ENCODE peak calls at places on chromosomes 2 and 18, in four cellular contexts. G, O, E and B are unnamed samples.

GRCh38 chr2:234267534-234267933 is 217.0 kb downstream of the SPP2 start:
- DNase-seq in G (no peak), O (no peak), E (no peak), B (no peak)

GRCh38 chr2:233285921-233286320 is 21.7 kb upstream of the SAG start:
- DNase-seq in G (peak; percentile 53), O (no peak), E (no peak), B (no peak)

GRCh38 chr2:207734264-207734635 is 22.8 kb downstream of the CCNYL1 start:
- DNase-seq in G (peak; percentile 61), O (peak; percentile 25), E (no peak), B (peak; percentile 25)

GRCh38 chr18:48671561-48671945 is 132.7 kb downstream of the CTIF start:
- DNase-seq in G (no peak), O (no peak), E (no peak), B (no peak)

GRCh38 chr2:170818294-170819104 is 1.8 kb downstream of the GAD1 start:
- DNase-seq in G (no peak), O (no peak), E (no peak), B (no peak)

GRCh38 chr2:136210822-136211221 is 92.9 kb upstream of the CXCR4 start:
- DNase-seq in G (no peak), O (no peak), E (no peak), B (no peak)

GRCh38 chr18:74373428-74373827 is 57.8 kb downstream of the C18orf63 start:
- DNase-seq in G (no peak), O (no peak), E (no peak), B (no peak)

GRCh38 chr2:232214053-232214452 is 164.5 kb upstream of the ALPP start:
- DNase-seq in G (peak; percentile 57), O (no peak), E (no peak), B (no peak)

GRCh38 chr18:22284581-22285230 is 115.3 kb downstream of the GATA6 start:
- DNase-seq in G (no peak), O (no peak), E (no peak), B (no peak)

GRCh38 chr2:107719781-107720180 is 106.9 kb upstream of the RGPD4 start:
- DNase-seq in G (no peak), O (no peak), E (no peak), B (no peak)

GRCh38 chr2:30276455-30276911 is 45.1 kb downstream of the LBH start:
- DNase-seq in G (no peak), O (no peak), E (no peak), B (no peak)

GRCh38 chr2:68839260-68839833 is 31.9 kb downstream of the BMP10 start:
- DNase-seq in G (no peak), O (peak; percentile 62), E (peak; percentile 27), B (peak; percentile 27)

GRCh38 chr2:175233135-175233719 is 51.7 kb upstream of the ATP5MC3 start:
- DNase-seq in G (peak; percentile 89), O (no peak), E (no peak), B (no peak)

GRCh38 chr18:75101916-75102315 is 107.0 kb downstream of the PTGR3 start:
- DNase-seq in G (no peak), O (no peak), E (no peak), B (no peak)

GRCh38 chr18:55115606-55116005 is 156.3 kb upstream of the CCDC68 start:
- DNase-seq in G (peak; percentile 32), O (no peak), E (no peak), B (no peak)

GRCh38 chr2:172739651-172740050 is 4.0 kb downstream of the RAPGEF4 start:
- DNase-seq in G (no peak), O (no peak), E (no peak), B (no peak)

GRCh38 chr2:171824086-171824485 is 70.0 kb downstream of the SLC25A12 start:
- DNase-seq in G (peak; percentile 54), O (no peak), E (no peak), B (no peak)

GRCh38 chr2:188975497-188976102 is 1.4 kb downstream of the COL3A1 start:
- DNase-seq in G (peak; percentile 93), O (peak; percentile 1), E (no peak), B (no peak)

GRCh38 chr2:60861736-60862135 is 19.6 kb upstream of the REL start:
- DNase-seq in G (no peak), O (no peak), E (no peak), B (no peak)

GRCh38 chr18:9743200-9744016 is 35.3 kb downstream of the RAB31 start:
- DNase-seq in G (peak; percentile 98), O (peak; percentile 92), E (peak; percentile 73), B (peak; percentile 30)

GRCh38 chr18:9740076-9740475 is 32.0 kb downstream of the RAB31 start:
- DNase-seq in G (no peak), O (no peak), E (no peak), B (no peak)

GRCh38 chr18:9741461-9741820 is 33.3 kb downstream of the RAB31 start:
- DNase-seq in G (no peak), O (no peak), E (no peak), B (no peak)

GRCh38 chr18:9742588-9743131 is 34.6 kb downstream of the RAB31 start:
- DNase-seq in G (peak; percentile 36), O (peak; percentile 54), E (no peak), B (no peak)

DNA sequence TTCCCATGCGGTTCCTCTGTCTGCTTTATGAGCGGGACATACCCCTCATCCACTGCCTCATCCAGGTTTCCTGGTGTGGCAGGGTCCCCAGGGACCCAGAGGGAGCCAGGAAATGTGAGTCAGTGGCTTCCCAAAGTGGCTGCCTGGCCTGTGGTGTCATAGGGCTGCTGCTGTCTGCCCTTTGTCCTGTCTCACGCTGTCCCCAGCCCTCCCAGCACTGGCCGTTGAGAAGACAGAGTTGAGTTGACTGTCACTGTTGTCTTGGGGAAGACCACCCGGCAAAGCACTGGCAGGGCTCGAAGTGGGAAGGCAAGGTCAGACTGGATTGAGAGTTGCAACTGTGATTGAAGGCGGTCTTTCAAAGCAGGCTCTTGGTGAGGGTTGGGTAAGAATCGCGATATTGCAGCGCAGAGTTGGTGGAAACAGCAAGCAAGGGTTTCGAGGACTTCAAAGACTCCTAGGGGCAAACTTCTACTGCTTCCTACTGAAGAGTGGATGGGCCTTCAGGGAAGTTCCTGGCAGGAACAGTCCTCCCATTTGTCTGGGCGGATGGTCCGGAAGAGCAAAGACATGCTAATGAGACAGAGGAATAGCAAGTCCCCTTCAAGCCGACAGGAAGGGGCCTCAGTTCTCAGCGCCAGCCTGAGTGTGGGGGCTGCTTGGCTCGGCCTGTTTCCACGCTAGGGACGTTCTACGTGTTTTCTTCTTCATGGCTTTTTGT is 33.9 kb downstream of the RAB31 start:
- DNase-seq in G (no peak), O (peak; percentile 34), E (no peak), B (no peak)
- TF ChIP-seq BHLHE40 in G (no peak), O (no peak), E (no peak), B (no peak)

GRCh38 chr2:20609349-20609994 is 41.4 kb downstream of the HS1BP3 start:
- DNase-seq in G (peak; percentile 67), O (peak; percentile 44), E (no peak), B (no peak)
- TF ChIP-seq BHLHE40 in G (no peak), O (no peak), E (no peak), B (no peak)

DNA sequence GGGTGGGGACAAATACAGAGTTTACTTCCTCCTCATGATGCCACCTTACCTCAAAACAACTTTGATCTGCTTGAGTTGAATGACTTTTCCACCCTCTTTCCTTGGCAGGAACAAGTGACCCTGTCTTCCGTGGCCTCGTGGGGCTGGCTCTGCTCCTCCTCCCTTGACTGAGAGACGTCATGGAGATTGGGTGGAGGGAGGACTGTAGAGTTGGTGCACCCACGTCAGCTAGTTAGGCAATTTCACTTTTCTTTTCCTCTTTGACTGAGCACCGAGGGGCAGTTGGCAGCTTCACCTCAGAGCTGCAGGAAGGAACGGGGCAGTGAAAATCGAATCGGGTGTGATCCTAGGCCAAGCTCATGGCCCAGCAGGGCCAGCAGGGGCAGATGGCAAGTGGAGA is at the start of gene SP140:
- DNase-seq in G (no peak), O (no peak), E (no peak), B (no peak)
- TF ChIP-seq BHLHE40 in G (no peak), O (no peak), E (no peak), B (no peak)

GRCh38 chr2:239444626-239445625 is 44.1 kb upstream of the HDAC4 start:
- DNase-seq in G (no peak), O (no peak), E (no peak), B (no peak)
- TF ChIP-seq BHLHE40 in G (no peak), O (no peak), E (no peak), B (no peak)

DNA sequence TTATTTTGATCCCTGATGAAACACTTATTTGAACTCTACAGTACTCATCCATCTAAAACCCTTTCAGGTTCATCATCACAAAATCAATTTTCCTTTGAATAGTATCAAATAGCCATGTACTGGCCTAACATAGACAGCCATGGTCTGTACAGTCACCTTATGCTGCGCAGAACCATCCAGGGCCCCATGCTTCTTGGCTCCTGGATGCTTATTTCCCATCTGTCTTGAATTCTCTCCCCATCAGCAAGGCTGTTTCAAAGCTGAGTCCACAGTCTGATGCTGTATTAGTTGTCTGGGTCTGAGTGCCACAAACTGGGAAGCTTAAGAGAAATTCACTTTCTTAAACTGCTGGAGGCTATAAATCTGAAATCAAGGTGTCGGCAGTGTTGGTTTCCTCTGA is 290.2 kb downstream of the OSR1 start:
- DNase-seq in G (no peak), O (no peak), E (no peak), B (no peak)
- TF ChIP-seq BHLHE40 in G (no peak), O (no peak), E (no peak), B (no peak)

DNA sequence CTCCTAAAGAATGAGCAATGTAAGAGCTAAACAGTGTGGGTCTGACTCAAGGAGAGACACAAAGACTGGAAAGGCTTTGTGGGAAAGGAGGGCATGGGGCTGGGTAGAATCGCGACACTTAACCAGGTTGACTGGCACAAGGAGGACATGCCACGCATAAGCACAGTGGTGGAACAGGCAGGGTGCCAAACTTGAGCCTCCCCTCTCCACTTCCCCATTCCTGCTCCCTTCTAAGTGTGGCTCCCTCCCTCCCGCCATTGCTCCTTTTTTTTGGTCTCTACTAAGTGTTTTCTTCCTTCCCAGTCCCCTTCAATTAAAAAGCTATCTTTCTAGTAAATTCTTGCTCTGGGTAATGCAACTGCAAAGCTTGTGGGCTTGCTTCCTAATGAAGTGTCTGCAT is 40.3 kb upstream of the ZFP36L2 start:
- DNase-seq in G (peak; percentile 33), O (no peak), E (no peak), B (no peak)
- TF ChIP-seq BHLHE40 in G (no peak), O (no peak), E (no peak), B (no peak)

DNA sequence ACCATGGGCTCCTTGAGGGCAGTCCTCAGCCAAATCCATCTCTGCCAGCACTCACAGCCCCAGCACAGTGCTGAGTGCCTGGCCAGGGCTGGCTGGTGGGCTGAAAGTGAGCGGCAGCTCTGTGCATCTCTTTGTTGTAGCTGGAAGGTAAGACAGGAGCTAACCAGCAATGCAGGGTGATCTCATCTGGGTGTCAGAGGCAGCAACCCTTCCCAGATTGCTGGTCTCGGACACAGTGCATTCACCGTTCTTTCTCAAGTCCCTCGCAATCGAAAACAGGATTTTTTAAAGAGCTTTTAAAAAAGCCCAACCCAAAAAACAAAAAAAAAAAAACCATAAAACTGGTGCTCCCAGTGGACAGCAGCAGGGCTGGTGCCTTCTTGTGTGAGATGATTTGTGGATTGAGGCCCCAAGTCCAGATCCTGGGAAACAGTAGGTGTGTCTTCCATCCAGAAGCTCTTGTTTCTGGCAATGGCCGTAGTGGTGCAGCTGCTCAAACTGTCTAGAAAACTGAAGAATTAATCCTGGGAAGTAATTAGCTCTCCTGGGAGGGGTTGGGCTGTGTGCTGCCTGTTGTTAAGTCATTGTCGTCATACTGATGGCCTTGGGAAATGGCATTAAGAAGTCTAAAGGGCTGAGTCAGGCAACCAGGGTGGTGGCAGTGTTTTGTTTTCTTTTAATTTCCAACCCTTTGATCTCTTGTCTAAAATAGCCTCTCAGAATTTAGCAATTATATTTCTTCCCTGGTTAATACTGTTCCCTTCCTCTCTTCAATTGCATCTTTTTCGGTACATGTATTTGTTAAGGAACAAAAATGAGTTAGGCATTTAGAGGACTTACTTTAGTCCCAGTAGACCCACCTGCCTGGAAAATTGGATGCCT is 156.7 kb downstream of the KLHL29 start:
- DNase-seq in G (no peak), O (no peak), E (no peak), B (peak; percentile 29)
- TF ChIP-seq BHLHE40 in G (no peak), O (no peak), E (no peak), B (no peak)

GRCh38 chr2:26655611-26656195 is 14.5 kb upstream of the CIB4 start:
- DNase-seq in G (no peak), O (no peak), E (no peak), B (no peak)
- TF ChIP-seq BHLHE40 in G (no peak), O (no peak), E (no peak), B (no peak)